ENCODE peak calls at places on chromosomes 5 and 9, in nine cellular contexts. Z is spleen; U is naive thymus-derived CD8-positive, alpha-beta T cell; Q is fibroblast of mammary gland; J is retinal pigment epithelial cell; E is T follicular helper cell; G is stimulated activated CD8-positive, alpha-beta memory T cell treated with anti-CD3 and anti-CD28 coated beads, Interleukin-4, amount 100 ng/mL, for 1 hour; W is activated CD8-positive, alpha-beta memory T cell treated with anti-CD3 and anti-CD28 coated beads for 24 hours; S is WTC11. F is an unnamed sample.

GRCh38 chr9:25224309-25224708 is 453.9 kb downstream of the TUSC1 start:
- DNase-seq in U (no peak), S (no peak), Q (no peak), E (no peak), W (no peak), G (no peak), Z (no peak), J (no peak), F (no peak)

GRCh38 chr9:116524778-116525470 is 162.2 kb upstream of the TRIM32 start:
- DNase-seq in Z (no peak), G (no peak), S (no peak), J (no peak), U (no peak), Q (no peak), E (no peak), W (no peak), F (no peak)

GRCh38 chr5:27911216-27911615 is 872.8 kb upstream of the CDH9 start:
- DNase-seq in Q (no peak), Z (no peak), J (no peak), G (no peak), U (no peak), S (no peak), E (no peak), W (no peak), F (no peak)

GRCh38 chr5:29972597-29972996 is 1220.9 kb upstream of the CDH6 start:
- DNase-seq in W (no peak), E (no peak), J (no peak), Q (no peak), S (no peak), Z (no peak), G (no peak), U (no peak), F (no peak)

GRCh38 chr9:69898714-69899209 is 78.1 kb downstream of the CFAP95 start:
- DNase-seq in G (no peak), Q (peak; percentile 83), S (no peak), J (peak; percentile 72), E (no peak), Z (no peak), W (no peak), U (no peak), F (peak; percentile 90)

GRCh38 chr5:67315082-67315801 is 118.6 kb upstream of the CD180 start:
- DNase-seq in J (peak; percentile 64), E (no peak), G (no peak), S (no peak), W (no peak), Q (peak; percentile 58), U (no peak), Z (peak; percentile 69), F (peak; percentile 73)

GRCh38 chr9:110257097-110257955 is 1.0 kb upstream of the TXN start:
- DNase-seq in J (no peak), Q (no peak), U (no peak), Z (peak; percentile 79), S (no peak), E (no peak), W (no peak), G (no peak), F (no peak)

GRCh38 chr5:178465228-178465860 is 124.8 kb downstream of the COL23A1 start:
- DNase-seq in W (no peak), J (no peak), G (no peak), Q (no peak), E (no peak), S (no peak), U (no peak), Z (no peak), F (no peak)

GRCh38 chr5:151079838-151080619 is 805 bp downstream of the TNIP1 start:
- DNase-seq in Z (peak; percentile 11), S (no peak), W (no peak), E (no peak), Q (peak; percentile 76), J (no peak), U (no peak), G (no peak), F (peak; percentile 88)

GRCh38 chr5:92424785-92425426 is 1041.8 kb upstream of the ARRDC3 start:
- DNase-seq in U (no peak), Q (no peak), G (no peak), J (no peak), S (no peak), E (no peak), W (no peak), Z (no peak), F (no peak)